ENCODE peak calls at places on chromosomes 12 and 14, in seven cellular contexts. W is HCT116, Z is AG04450, H is heart right ventricle, B is tibial nerve, C is Peyer's patch, V is suprapubic skin. R is an unnamed sample.
A peak's percentile ranks its signal among the peaks of the same experiment; 100 is the strongest.

GRCh38 chr12:2537868-2538541 is 256.8 kb upstream of the FKBP4 start:
- DNase-seq in Z (no peak), B (no peak), C (peak; percentile 57), V (no peak), H (no peak), W (no peak), R (no peak)

GRCh38 chr14:102125546-102125945 is 14.2 kb upstream of the WDR20 start:
- DNase-seq in B (no peak), W (no peak), Z (no peak), V (no peak), C (no peak), H (no peak), R (peak; percentile 95)

GRCh38 chr12:71400481-71400880 is 39.1 kb upstream of the LGR5 start:
- DNase-seq in C (no peak), W (no peak), B (no peak), V (no peak), H (no peak), Z (no peak), R (no peak)

GRCh38 chr12:65935906-65936528 is 111.7 kb downstream of the HMGA2 start:
- DNase-seq in W (no peak), V (no peak), H (no peak), Z (no peak), C (no peak), B (no peak), R (no peak)

GRCh38 chr12:88520436-88520820 is 59.8 kb downstream of the KITLG start:
- DNase-seq in B (no peak), H (no peak), W (no peak), Z (no peak), V (no peak), C (no peak), R (no peak)

GRCh38 chr12:79991586-79991985 is 56.7 kb upstream of the PPP1R12A start:
- DNase-seq in H (no peak), V (no peak), W (no peak), C (no peak), B (no peak), Z (no peak), R (no peak)

GRCh38 chr12:56591111-56591510 is 39.0 kb downstream of the BAZ2A start:
- DNase-seq in Z (no peak), C (no peak), B (no peak), W (no peak), H (no peak), V (no peak), R (no peak)

GRCh38 chr12:110316861-110317260 is 35.8 kb downstream of the ATP2A2 start:
- DNase-seq in H (no peak), V (no peak), Z (peak; percentile 56), W (no peak), B (no peak), C (no peak), R (no peak)

GRCh38 chr12:2282321-2282720 is 229.5 kb downstream of the CACNA1C start:
- DNase-seq in B (no peak), H (no peak), W (no peak), V (no peak), C (peak; percentile 39), Z (no peak), R (no peak)

GRCh38 chr14:43621282-43621681 is 885.8 kb downstream of the FSCB start:
- DNase-seq in C (no peak), B (no peak), V (no peak), W (no peak), Z (no peak), H (no peak), R (no peak)

GRCh38 chr12:27237790-27238771 is 6.0 kb upstream of the STK38L start:
- DNase-seq in C (no peak), V (no peak), Z (no peak), W (no peak), H (no peak), B (no peak), R (no peak)

GRCh38 chr12:42729532-42729895 is 140.0 kb upstream of the PRICKLE1 start:
- DNase-seq in B (no peak), V (no peak), W (no peak), C (no peak), H (no peak), Z (no peak), R (no peak)

DNA sequence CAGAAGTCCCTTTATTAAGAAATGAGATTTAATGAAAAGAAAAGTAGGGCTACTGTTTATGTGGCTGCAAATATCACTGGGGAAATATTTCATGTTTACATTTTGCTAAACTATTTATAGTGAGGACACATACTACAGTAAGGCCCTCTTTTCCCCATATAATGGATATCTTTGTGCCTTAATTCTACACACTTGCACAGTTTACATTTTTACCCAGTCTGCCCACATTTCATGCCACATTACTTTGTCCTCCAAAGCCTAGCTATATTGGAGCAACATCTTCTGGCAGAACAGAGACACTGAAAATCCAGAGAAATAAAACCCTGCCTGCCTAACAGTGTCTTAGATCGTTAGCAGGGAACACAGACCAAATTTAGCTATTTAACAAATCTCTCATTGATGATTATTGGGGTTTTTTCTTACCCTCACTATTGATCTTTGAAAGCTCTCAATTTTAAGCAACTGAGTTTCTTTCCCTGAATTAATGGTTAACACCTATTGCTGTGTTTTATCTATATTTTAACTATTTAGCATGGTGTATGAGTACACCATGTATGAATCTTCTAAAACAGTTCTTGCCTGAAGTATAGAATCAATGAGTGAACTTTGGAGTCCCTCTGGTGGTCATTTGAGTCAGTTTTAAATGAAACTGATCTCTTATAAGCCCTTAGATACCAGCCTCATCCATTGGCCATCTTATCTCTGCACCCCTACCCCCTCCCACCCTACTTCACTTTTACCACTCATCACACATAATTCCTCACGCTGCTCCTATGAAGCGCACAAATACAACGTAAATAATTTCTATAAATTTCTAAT is 170.2 kb downstream of the BCAT1 start:
- DNase-seq in H (no peak), V (no peak), C (no peak), B (no peak), Z (peak; percentile 34), W (no peak), R (no peak)
- TF ChIP-seq CTCF in H (no peak), V (no peak), C (peak; percentile 21), B (peak; percentile 29), Z (peak; percentile 66), W (no peak), R (peak; percentile 58)

GRCh38 chr14:50262865-50263264 is 31.5 kb upstream of the SOS2 start:
- DNase-seq in B (no peak), V (no peak), C (no peak), Z (no peak), W (no peak), H (no peak), R (no peak)

GRCh38 chr14:50254248-50254647 is 22.9 kb upstream of the SOS2 start:
- DNase-seq in H (no peak), V (no peak), W (no peak), C (no peak), B (no peak), Z (no peak), R (no peak)

GRCh38 chr14:50260511-50260910 is 29.1 kb upstream of the SOS2 start:
- DNase-seq in B (no peak), V (no peak), W (peak; percentile 3), Z (peak; percentile 15), C (no peak), H (no peak), R (no peak)

GRCh38 chr14:50260072-50260471 is 28.7 kb upstream of the SOS2 start:
- DNase-seq in W (no peak), Z (no peak), V (no peak), C (no peak), B (no peak), H (no peak), R (no peak)

GRCh38 chr14:50257728-50258127 is 26.4 kb upstream of the SOS2 start:
- DNase-seq in Z (no peak), H (no peak), V (no peak), B (no peak), C (no peak), W (no peak), R (no peak)
- H3K4me3 ChIP-seq in Z (no peak overlapping the region), H (no peak overlapping the region), V (no peak overlapping the region), B (no peak overlapping the region), C (no peak overlapping the region), W (no peak overlapping the region), R (no peak overlapping the region)

GRCh38 chr12:107762874-107763273 is 1.9 kb upstream of the PRDM4 start:
- DNase-seq in Z (no peak), W (no peak), H (no peak), C (no peak), B (no peak), V (no peak), R (no peak)

GRCh38 chr12:107759410-107759809 is 1.5 kb downstream of the PRDM4 start:
- DNase-seq in W (peak; percentile 47), H (no peak), C (no peak), V (no peak), Z (peak; percentile 45), B (no peak), R (peak; percentile 79)

GRCh38 chr12:107760207-107760816 is 625 bp downstream of the PRDM4 start:
- DNase-seq in C (no peak), H (peak; percentile 33), B (no peak), V (peak; percentile 79), Z (no peak), W (no peak), R (no peak)

GRCh38 chr12:107761502-107761904 is 566 bp upstream of the PRDM4 start:
- DNase-seq in W (no peak), B (no peak), V (no peak), H (no peak), Z (no peak), C (no peak), R (no peak)

DNA sequence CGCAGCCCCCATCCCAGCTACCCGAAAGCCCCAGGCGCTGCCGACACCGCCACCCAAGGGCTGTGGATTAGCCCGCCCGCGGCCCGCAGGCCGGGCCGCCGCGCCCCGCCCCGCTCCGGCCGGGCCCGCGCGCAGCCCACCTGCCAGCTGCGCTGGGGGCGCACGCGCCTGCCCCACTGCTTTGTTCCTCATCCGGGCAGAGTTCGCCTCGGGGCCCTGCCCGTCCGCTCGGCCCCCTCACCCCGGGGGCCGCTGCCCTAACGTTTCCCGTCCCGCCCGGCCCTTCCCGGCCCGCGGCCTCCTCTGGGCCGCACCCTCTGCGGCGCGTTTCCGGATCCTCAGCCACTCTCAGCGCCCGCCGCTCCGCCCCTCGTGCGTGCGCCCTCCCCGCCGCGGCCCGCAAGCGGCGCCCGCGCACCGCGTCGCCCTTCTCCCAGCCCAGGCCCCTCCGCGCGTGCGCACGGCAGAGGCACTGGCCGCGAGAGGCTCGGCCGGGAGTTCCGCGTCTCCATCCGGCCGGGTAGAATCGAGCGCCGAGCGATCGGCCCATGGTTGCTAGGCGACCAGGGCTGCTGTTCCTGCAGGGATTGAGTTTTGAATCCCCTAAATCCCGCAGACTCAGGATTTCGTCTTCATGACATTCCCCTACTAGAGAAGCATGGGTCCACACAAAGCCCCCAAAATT is at the start of gene PRDM4:
- DNase-seq in H (peak; percentile 93), Z (peak; percentile 82), V (peak; percentile 93), B (peak; percentile 83), C (peak; percentile 96), W (peak; percentile 80), R (no peak)
- TF ChIP-seq CTCF in H (peak; percentile 31), Z (no peak), V (peak; percentile 7), B (peak; percentile 48), C (peak; percentile 79), W (no peak), R (peak; percentile 26)

DNA sequence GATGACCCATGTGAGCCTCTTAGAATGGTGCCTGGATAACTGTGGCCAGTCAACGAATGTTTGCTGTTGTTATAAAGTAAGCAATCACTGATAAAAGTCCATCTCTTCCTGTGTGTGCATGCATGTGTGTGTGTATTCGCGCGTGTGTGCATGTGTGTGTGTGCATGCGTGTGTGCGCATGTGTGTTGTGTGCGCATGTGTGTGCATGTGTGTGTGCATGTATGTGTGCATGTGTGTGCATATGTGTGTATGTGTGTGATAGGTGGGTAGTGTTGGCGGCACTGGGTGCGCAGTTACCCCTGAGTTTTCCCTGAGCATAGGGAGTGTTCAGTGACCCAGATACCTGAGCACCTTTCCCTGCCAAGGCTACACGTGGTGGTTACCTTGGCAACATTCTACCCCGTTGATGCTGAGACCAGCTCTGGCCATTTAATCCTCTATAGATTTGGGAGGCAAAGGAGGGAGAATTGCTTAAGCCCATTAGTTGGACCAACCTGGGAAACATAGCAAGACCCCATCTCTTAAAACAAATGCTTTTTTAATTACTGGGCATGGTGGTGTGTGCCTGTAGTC is 137.8 kb downstream of the SLC15A4 start:
- DNase-seq in W (no peak), H (no peak), V (no peak), B (no peak), C (no peak), Z (no peak), R (no peak)
- H3K4me3 ChIP-seq in W (no peak overlapping the region), H (no peak overlapping the region), V (no peak overlapping the region), B (no peak overlapping the region), C (no peak overlapping the region), Z (no peak overlapping the region), R (no peak overlapping the region)